ENCODE peak calls at places on chromosomes 16 and 17, in four cellular contexts. F, B, S and P are unnamed samples.

GRCh38 chr17:18270046-18270850 is 9.8 kb downstream of the MIEF2 start:
- DNase-seq in F (no peak), B (no peak), S (no peak), P (no peak)

GRCh38 chr17:60134396-60135159 is 15.2 kb upstream of the CA4 start:
- DNase-seq in F (peak; percentile 69), B (no peak), S (no peak), P (no peak)

GRCh38 chr17:81399481-81400153 is 4.4 kb downstream of the BAHCC1 start:
- DNase-seq in F (peak; percentile 82), B (no peak), S (no peak), P (no peak)

GRCh38 chr16:58634265-58634802 is 4.7 kb upstream of the CNOT1 start:
- DNase-seq in F (no peak), B (no peak), S (no peak), P (no peak)

GRCh38 chr17:34726536-34727384 is 147.4 kb downstream of the TMEM132E start:
- DNase-seq in F (peak; percentile 79), B (no peak), S (no peak), P (no peak)

GRCh38 chr17:79090503-79091372 is 16.1 kb downstream of the ENGASE start:
- DNase-seq in F (no peak), B (no peak), S (no peak), P (no peak)

GRCh38 chr17:78568494-78569115 is 8.6 kb downstream of the DNAH17 start:
- DNase-seq in F (peak; percentile 75), B (no peak), S (no peak), P (no peak)

GRCh38 chr17:38591759-38592241 is 14.0 kb downstream of the SRCIN1 start:
- DNase-seq in F (peak; percentile 50), B (no peak), S (no peak), P (no peak)

GRCh38 chr17:63626551-63627228 is 4.5 kb downstream of the MAP3K3 start:
- DNase-seq in F (no peak), B (no peak), S (no peak), P (no peak)

GRCh38 chr16:84925092-84925772 is 86.1 kb downstream of the ZDHHC7 start:
- DNase-seq in F (peak; percentile 56), B (peak; percentile 73), S (no peak), P (peak; percentile 58)

GRCh38 chr16:28951410-28951943 is 740 bp downstream of the NFATC2IP start:
- DNase-seq in F (no peak), B (peak; percentile 58), S (no peak), P (peak; percentile 43)

GRCh38 chr17:50660042-50660886 is 25.6 kb downstream of the ABCC3 start:
- DNase-seq in F (peak; percentile 87), B (no peak), S (peak; percentile 54), P (no peak)

GRCh38 chr17:6279659-6280058 is 155.3 kb downstream of the AIPL1 start:
- DNase-seq in F (no peak), B (no peak), S (no peak), P (no peak)

GRCh38 chr16:89316701-89317100 is 99.2 kb downstream of the ZNF778 start:
- DNase-seq in F (no peak), B (no peak), S (no peak), P (no peak)

GRCh38 chr16:84578538-84579126 is 39.2 kb downstream of the COTL1 start:
- DNase-seq in F (no peak), B (no peak), S (no peak), P (no peak)

GRCh38 chr17:1752425-1752941 is 9.4 kb upstream of the SERPINF1 start:
- DNase-seq in F (no peak), B (no peak), S (peak; percentile 52), P (peak; percentile 61)

DNA sequence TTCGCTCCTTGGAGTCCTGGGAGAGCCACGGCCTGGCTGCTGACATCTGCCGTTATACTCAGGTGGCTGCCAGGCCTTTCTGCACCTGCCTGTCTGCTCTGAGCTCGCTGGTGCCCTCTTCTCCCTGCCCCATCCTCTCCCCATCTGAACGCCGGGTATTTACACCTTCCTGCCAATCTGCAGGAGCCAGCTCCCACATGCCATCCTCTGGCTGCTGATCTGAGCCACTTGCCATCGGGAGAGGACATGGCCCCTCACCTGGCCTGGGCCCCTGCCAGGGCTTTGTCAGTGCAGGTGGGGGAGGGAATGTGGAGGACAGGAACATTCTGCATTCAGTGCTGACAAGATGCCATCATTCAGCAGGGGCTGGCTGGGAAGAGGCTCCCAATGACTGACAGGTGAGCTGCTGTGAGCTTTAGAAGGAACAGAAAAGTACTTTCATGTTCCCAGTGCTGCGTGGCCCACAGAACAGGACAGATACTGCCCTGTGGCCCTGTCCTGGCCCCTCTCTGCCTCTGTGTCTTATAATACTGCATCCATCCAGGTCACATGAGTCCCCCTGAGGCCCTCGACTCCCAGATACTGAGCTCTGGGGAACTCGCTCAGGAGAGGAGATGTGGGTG is 96.3 kb upstream of the ZNF469 start:
- DNase-seq in F (no peak), B (no peak), S (no peak), P (no peak)
- H3K27ac ChIP-seq in F (peak overlapping the region; percentile 83), B (no peak overlapping the region), S (no peak overlapping the region), P (no peak overlapping the region)

GRCh38 chr16:50696575-50697420 is 3.4 kb downstream of the NOD2 start:
- DNase-seq in F (no peak), B (peak; percentile 81), S (peak; percentile 84), P (peak; percentile 80)
- H3K4me1 ChIP-seq in F (peaks cover 2% of the 10 kb centered on the region), B (peaks cover 57% of the 10 kb centered on the region), S (peaks cover 11% of the 10 kb centered on the region), P (peaks cover 26% of the 10 kb centered on the region)

GRCh38 chr16:60776311-60776710 is 1259.9 kb downstream of the CDH8 start:
- DNase-seq in F (no peak), B (no peak), S (no peak), P (no peak)

GRCh38 chr16:60771138-60771537 is 1265.1 kb downstream of the CDH8 start:
- DNase-seq in F (no peak), B (no peak), S (no peak), P (no peak)
- H3K9me3 ChIP-seq in F (no peaks in the 10 kb centered on the region), B (no peaks in the 10 kb centered on the region), S (peaks cover 4% of the 10 kb centered on the region), P (peaks cover 4% of the 10 kb centered on the region)

GRCh38 chr17:29444589-29444988 is 54.4 kb downstream of the TAOK1 start:
- DNase-seq in F (no peak), B (no peak), S (no peak), P (no peak)
- H3K27ac ChIP-seq in F (no peak overlapping the region), B (no peak overlapping the region), S (no peak overlapping the region), P (no peak overlapping the region)

DNA sequence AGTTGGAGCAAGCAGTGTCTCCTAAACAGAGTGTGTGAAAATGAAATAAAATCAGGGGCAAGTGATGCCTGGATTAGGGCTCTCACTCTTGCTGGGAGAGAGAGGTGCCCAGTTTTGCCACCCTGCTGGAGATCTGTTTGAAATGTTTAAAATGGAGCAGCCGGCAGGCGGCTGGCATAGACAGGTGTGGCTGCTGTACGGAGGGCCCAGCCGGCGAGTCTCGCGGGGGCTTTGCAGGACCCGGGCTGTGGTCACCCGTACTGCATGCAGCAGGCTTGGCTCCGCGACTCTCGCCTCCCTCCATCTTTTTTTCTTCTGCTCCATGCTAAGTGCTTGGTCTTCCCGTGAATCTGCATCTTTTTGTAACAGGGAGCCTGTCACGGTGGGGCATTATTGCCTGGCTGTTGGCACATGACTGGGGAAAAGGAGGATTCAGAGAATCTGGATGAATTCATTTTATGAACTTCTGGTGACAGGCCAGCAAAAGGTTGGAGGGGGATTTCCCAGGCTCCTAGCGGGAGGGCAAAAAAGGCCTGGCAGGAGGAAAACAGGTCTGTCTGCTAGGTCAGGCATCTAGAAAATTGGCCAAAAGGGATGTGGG is 1.8 kb downstream of the ZNRF1 start:
- DNase-seq in F (peak; percentile 61), B (no peak), S (peak; percentile 25), P (no peak)
- H3K4me1 ChIP-seq in F (peaks cover 26% of the 10 kb centered on the region), B (peaks cover 15% of the 10 kb centered on the region), S (peaks cover 8% of the 10 kb centered on the region), P (peaks cover 24% of the 10 kb centered on the region)

DNA sequence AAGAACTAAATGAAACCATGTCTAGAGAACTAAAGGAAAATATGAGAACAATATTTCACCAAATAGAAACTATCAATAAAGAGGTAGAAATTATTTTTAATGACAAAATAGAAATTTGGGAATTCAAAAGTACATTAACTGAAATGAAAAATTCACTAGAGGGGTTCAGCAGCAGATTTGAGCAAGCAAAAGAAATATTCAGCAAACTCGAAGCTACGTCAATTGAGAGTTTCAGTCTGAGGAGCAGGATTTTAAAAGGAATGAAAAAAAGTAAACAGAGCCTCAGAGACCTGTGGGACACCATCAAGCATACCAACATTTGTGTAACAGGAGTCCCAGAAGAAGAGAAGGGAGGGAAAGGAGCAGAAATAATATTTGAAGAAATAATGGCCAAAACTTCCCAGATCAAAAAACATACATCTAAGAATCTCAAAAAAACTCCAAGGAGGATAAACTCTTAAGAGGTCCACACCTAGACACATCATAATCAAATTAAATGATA is 38.3 kb downstream of the ZFP90 start:
- DNase-seq in F (no peak), B (no peak), S (no peak), P (no peak)
- H3K9me3 ChIP-seq in F (no peaks in the 10 kb centered on the region), B (peaks cover 33% of the 10 kb centered on the region), S (peaks cover 67% of the 10 kb centered on the region), P (peaks cover 37% of the 10 kb centered on the region)